ENCODE peak calls at places on chromosomes 3 and 15, in five cellular contexts. One of them, this sample, is unnamed.

GRCh38 chr15:51074926-51075325 is 19.8 kb downstream of the TNFAIP8L3 start:
- DNase-seq in anterior cingulate cortex: no peak
- DNase-seq in DMS153: no peak
- DNase-seq in HFF-Myc: no peak
- DNase-seq in GM13977: no peak
- DNase-seq in this sample: no peak

GRCh38 chr15:73325191-73325980 is 43.4 kb downstream of the HCN4 start:
- DNase-seq in HFF-Myc: no peak
- DNase-seq in GM13977: peak
- DNase-seq in anterior cingulate cortex: no peak
- DNase-seq in DMS153: no peak
- DNase-seq in this sample: no peak

GRCh38 chr3:194395201-194395600 is 3.9 kb downstream of the GP5 start:
- DNase-seq in HFF-Myc: no peak
- DNase-seq in anterior cingulate cortex: no peak
- DNase-seq in DMS153: peak
- DNase-seq in GM13977: no peak
- DNase-seq in this sample: peak

GRCh38 chr15:25568751-25569150 is 129.9 kb upstream of the UBE3A start:
- DNase-seq in DMS153: no peak
- DNase-seq in anterior cingulate cortex: peak
- DNase-seq in HFF-Myc: no peak
- DNase-seq in GM13977: no peak
- DNase-seq in this sample: no peak

GRCh38 chr3:179907784-179908482 is 128.8 kb downstream of the PEX5L start:
- DNase-seq in HFF-Myc: no peak
- DNase-seq in DMS153: no peak
- DNase-seq in GM13977: no peak
- DNase-seq in anterior cingulate cortex: no peak
- DNase-seq in this sample: no peak

GRCh38 chr15:70585707-70586034 is 177.7 kb downstream of the UACA start:
- DNase-seq in anterior cingulate cortex: no peak
- DNase-seq in HFF-Myc: no peak
- DNase-seq in GM13977: no peak
- DNase-seq in DMS153: no peak
- DNase-seq in this sample: no peak

GRCh38 chr3:100850156-100850555 is 140.9 kb downstream of the TFG start:
- DNase-seq in anterior cingulate cortex: no peak
- DNase-seq in GM13977: no peak
- DNase-seq in HFF-Myc: no peak
- DNase-seq in DMS153: no peak
- DNase-seq in this sample: peak

GRCh38 chr3:37730825-37731224 is 130.9 kb upstream of the CTDSPL start:
- DNase-seq in GM13977: no peak
- DNase-seq in DMS153: no peak
- DNase-seq in HFF-Myc: no peak
- DNase-seq in anterior cingulate cortex: no peak
- DNase-seq in this sample: no peak

GRCh38 chr15:58077427-58077826 is 11.9 kb upstream of the ALDH1A2 start:
- DNase-seq in DMS153: peak
- DNase-seq in HFF-Myc: no peak
- DNase-seq in GM13977: no peak
- DNase-seq in anterior cingulate cortex: no peak
- DNase-seq in this sample: peak

GRCh38 chr3:158768361-158768787 is 33.5 kb upstream of the MFSD1 start:
- DNase-seq in DMS153: peak
- DNase-seq in anterior cingulate cortex: no peak
- DNase-seq in GM13977: no peak
- DNase-seq in HFF-Myc: no peak
- DNase-seq in this sample: peak

GRCh38 chr3:43117257-43117656 is 11.4 kb upstream of the POMGNT2 start:
- DNase-seq in anterior cingulate cortex: no peak
- DNase-seq in HFF-Myc: no peak
- DNase-seq in DMS153: no peak
- DNase-seq in GM13977: no peak
- DNase-seq in this sample: no peak

GRCh38 chr3:45778761-45779201 is 17.6 kb downstream of the SLC6A20 start:
- DNase-seq in HFF-Myc: no peak
- DNase-seq in DMS153: no peak
- DNase-seq in GM13977: no peak
- DNase-seq in anterior cingulate cortex: no peak
- DNase-seq in this sample: no peak

GRCh38 chr15:63288778-63289378 is 11.5 kb downstream of the APH1B start:
- DNase-seq in HFF-Myc: no peak
- DNase-seq in anterior cingulate cortex: no peak
- DNase-seq in DMS153: no peak
- DNase-seq in GM13977: peak
- DNase-seq in this sample: no peak